ENCODE peak calls at places on chromosomes 5 and 9, in four cellular contexts. J, Y, I and P are unnamed samples.

GRCh38 chr5:177468329-177469058 is 4.9 kb downstream of the DBN1 start:
- DNase-seq in J (no peak), Y (peak; percentile 70), I (peak; percentile 69), P (no peak)

GRCh38 chr9:105154723-105155191 is 89.7 kb upstream of the SLC44A1 start:
- DNase-seq in J (no peak), Y (peak; percentile 81), I (peak; percentile 66), P (no peak)

GRCh38 chr5:177312649-177313181 is 1.0 kb upstream of the MXD3 start:
- DNase-seq in J (no peak), Y (no peak), I (no peak), P (no peak)

GRCh38 chr5:10555134-10555733 is 8.6 kb upstream of the ANKRD33B start:
- DNase-seq in J (no peak), Y (peak; percentile 91), I (peak; percentile 83), P (no peak)

GRCh38 chr5:132425009-132425937 is 55.8 kb downstream of the SLC22A5 start:
- DNase-seq in J (peak; percentile 56), Y (peak; percentile 95), I (peak; percentile 92), P (no peak)

GRCh38 chr5:19777363-19777762 is 210.6 kb downstream of the CDH18 start:
- DNase-seq in J (no peak), Y (no peak), I (no peak), P (no peak)

GRCh38 chr9:127773245-127773644 is 5.2 kb downstream of the SH2D3C start:
- DNase-seq in J (no peak), Y (no peak), I (no peak), P (no peak)

GRCh38 chr5:141867651-141868050 is 10.6 kb downstream of the PCDH1 start:
- DNase-seq in J (no peak), Y (no peak), I (no peak), P (no peak)

GRCh38 chr9:131436386-131436785 is 42.5 kb downstream of the PRRC2B start:
- DNase-seq in J (no peak), Y (no peak), I (no peak), P (no peak)

GRCh38 chr5:168773231-168773630 is 194.1 kb upstream of the PANK3 start:
- DNase-seq in J (no peak), Y (no peak), I (no peak), P (no peak)

GRCh38 chr9:71830929-71831328 is 62.6 kb upstream of the CEMIP2 start:
- DNase-seq in J (no peak), Y (no peak), I (peak; percentile 2), P (no peak)

GRCh38 chr9:85741875-85742629 is at the start of gene AGTPBP1:
- DNase-seq in J (peak; percentile 98), Y (peak; percentile 87), I (peak; percentile 70), P (peak; percentile 92)